ENCODE peak calls at places on chromosomes 6 and 20, in seven cellular contexts. R is A549, P is M059J, F is SHP77 treated with DMSO at 0.1 percent for 48 hours, Y is B cell, Z is HEK293T, S is tibial nerve. G is an unnamed sample.

GRCh38 chr6:167815296-167815980 is 11.3 kb upstream of the AFDN start:
- DNase-seq in P (no peak), Z (no peak), S (no peak), F (no peak), R (no peak), Y (no peak), G (no peak)

GRCh38 chr6:81683928-81684327 is 68.6 kb downstream of the TENT5A start:
- DNase-seq in P (peak), F (peak), R (no peak), S (no peak), Y (no peak), Z (no peak), G (no peak)

GRCh38 chr6:89611666-89612065 is 26.9 kb downstream of the LYRM2 start:
- DNase-seq in Z (no peak), S (no peak), Y (no peak), F (no peak), P (peak), R (no peak), G (no peak)

GRCh38 chr20:10375191-10375590 is 58.8 kb downstream of the MKKS start:
- DNase-seq in Z (no peak), F (no peak), R (no peak), Y (no peak), P (peak), S (no peak), G (no peak)

GRCh38 chr20:38337561-38338140 is 8.6 kb upstream of the LBP start:
- DNase-seq in R (peak), F (no peak), Y (no peak), P (peak), S (no peak), Z (peak), G (no peak)

GRCh38 chr20:9971746-9972145 is 63.0 kb upstream of the ANKEF1 start:
- DNase-seq in F (no peak), Y (no peak), S (no peak), Z (no peak), P (no peak), R (no peak), G (no peak)

GRCh38 chr6:7138921-7139358 is 31.2 kb downstream of the RREB1 start:
- DNase-seq in Y (no peak), P (peak), R (peak), F (peak), S (no peak), Z (no peak), G (no peak)

GRCh38 chr6:112415366-112415765 is 68.2 kb downstream of the RFPL4B start:
- DNase-seq in S (no peak), P (no peak), Y (no peak), Z (no peak), R (no peak), F (no peak), G (no peak)

GRCh38 chr20:58214310-58214709 is 14.1 kb downstream of the ANKRD60 start:
- DNase-seq in R (no peak), P (no peak), Z (no peak), F (no peak), S (no peak), Y (no peak), G (no peak)

GRCh38 chr6:13289789-13290318 is 38.5 kb downstream of the TBC1D7 start:
- DNase-seq in R (no peak), F (no peak), Y (no peak), Z (no peak), P (no peak), S (no peak), G (no peak)

GRCh38 chr20:40477805-40478204 is 211.2 kb downstream of the MAFB start:
- DNase-seq in R (no peak), F (no peak), Z (no peak), S (no peak), P (peak), Y (no peak), G (no peak)

GRCh38 chr6:14734416-14735340 is 511.2 kb upstream of the JARID2 start:
- DNase-seq in P (peak), S (no peak), Z (no peak), R (no peak), F (no peak), Y (peak), G (no peak)

GRCh38 chr20:11178946-11179654 is 505.3 kb upstream of the JAG1 start:
- DNase-seq in Z (no peak), R (peak), Y (no peak), F (no peak), P (peak), S (no peak), G (no peak)

GRCh38 chr6:93675856-93676255 is 256.5 kb upstream of the EPHA7 start:
- DNase-seq in P (no peak), F (no peak), Z (no peak), Y (no peak), R (no peak), S (no peak), G (no peak)

GRCh38 chr6:10258341-10258740 is 156.5 kb downstream of the TFAP2A start:
- DNase-seq in Z (no peak), F (no peak), Y (no peak), R (no peak), S (no peak), P (peak), G (no peak)

GRCh38 chr6:170184324-170184723 is 106.6 kb downstream of the DLL1 start:
- DNase-seq in P (no peak), R (no peak), Y (no peak), S (no peak), Z (no peak), F (no peak), G (no peak)

GRCh38 chr20:44247676-44248419 is 740 bp downstream of the GDAP1L1 start:
- DNase-seq in R (peak), P (peak), Z (peak), S (no peak), Y (no peak), F (no peak), G (no peak)

GRCh38 chr6:12011276-12012112 is 618 bp upstream of the HIVEP1 start:
- DNase-seq in S (peak), Y (peak), Z (peak), R (peak), F (peak), P (peak), G (peak)

GRCh38 chr20:11676618-11677289 is 240.9 kb upstream of the BTBD3 start:
- DNase-seq in S (no peak), P (peak), R (peak), Z (peak), F (peak), Y (no peak), G (no peak)

GRCh38 chr6:74091133-74091793 is 395.3 kb downstream of the CD109 start:
- DNase-seq in R (peak), S (no peak), F (peak), Z (peak), P (peak), Y (no peak), G (no peak)

GRCh38 chr6:4459032-4459431 is 317.2 kb upstream of the CDYL start:
- DNase-seq in Z (no peak), Y (no peak), P (peak), F (no peak), S (no peak), R (peak), G (no peak)

GRCh38 chr20:58649288-58650180 is 1.5 kb upstream of the STX16 start:
- DNase-seq in R (no peak), Z (no peak), Y (peak), F (no peak), S (no peak), P (no peak), G (no peak)

GRCh38 chr6:101544286-101544685 is 150.8 kb downstream of the GRIK2 start:
- DNase-seq in F (no peak), Z (no peak), S (no peak), Y (no peak), P (peak), R (no peak), G (no peak)

GRCh38 chr20:25250508-25250907 is 2.6 kb downstream of the PYGB start:
- DNase-seq in F (no peak), P (no peak), S (no peak), Z (peak), R (no peak), Y (no peak), G (no peak)

GRCh38 chr20:64264091-64264490 is 8.5 kb downstream of the PCMTD2 start:
- DNase-seq in S (no peak), Z (no peak), R (no peak), Y (no peak), F (no peak), P (no peak), G (no peak)

GRCh38 chr6:33765368-33765767 is 18.7 kb upstream of the IP6K3 start:
- DNase-seq in Z (no peak), P (no peak), R (no peak), S (no peak), Y (no peak), F (no peak), G (no peak)

GRCh38 chr6:16533721-16534136 is 227.5 kb downstream of the ATXN1 start:
- DNase-seq in R (no peak), F (no peak), Y (no peak), S (no peak), Z (no peak), P (no peak), G (no peak)

GRCh38 chr20:38626921-38627659 is 25.5 kb downstream of the ARHGAP40 start:
- DNase-seq in P (no peak), Z (no peak), S (no peak), R (no peak), F (no peak), Y (no peak), G (no peak)

GRCh38 chr6:144767066-144767465 is 481.9 kb downstream of the UTRN start:
- DNase-seq in P (no peak), Y (no peak), F (no peak), Z (no peak), S (no peak), R (no peak), G (no peak)

GRCh38 chr6:109296305-109296915 is 85.9 kb downstream of the CD164 start:
- DNase-seq in Y (no peak), F (peak), S (no peak), R (no peak), P (peak), Z (no peak), G (no peak)

GRCh38 chr6:158852312-158853071 is 33.3 kb upstream of the EZR start:
- DNase-seq in R (no peak), Z (no peak), P (no peak), S (no peak), Y (no peak), F (no peak), G (no peak)

GRCh38 chr6:43887340-43887858 is 117.4 kb downstream of the VEGFA start:
- DNase-seq in Y (no peak), Z (no peak), R (no peak), F (no peak), P (peak), S (no peak), G (no peak)

GRCh38 chr6:168156742-168157265 is 77.8 kb upstream of the FRMD1 start:
- DNase-seq in F (no peak), Z (no peak), P (no peak), S (no peak), Y (no peak), R (no peak), G (no peak)

GRCh38 chr6:81895511-81896185 is 143.2 kb upstream of the TENT5A start:
- DNase-seq in S (no peak), R (no peak), Z (no peak), F (no peak), P (peak), Y (no peak), G (peak)

GRCh38 chr6:53310751-53311585 is 37.8 kb downstream of the ELOVL5 start:
- DNase-seq in R (no peak), P (no peak), F (no peak), Z (no peak), Y (no peak), S (no peak), G (no peak)

GRCh38 chr20:37989601-37990001 is 43.7 kb downstream of the TTI1 start:
- DNase-seq in P (peak), Y (no peak), R (no peak), Z (no peak), F (no peak), S (no peak), G (no peak)

GRCh38 chr6:656460-657252 is at the start of gene HUS1B:
- DNase-seq in P (no peak), Z (no peak), F (no peak), Y (no peak), R (no peak), S (no peak), G (no peak)